ENCODE peak calls at places on chromosomes 11 and 22, in five cellular contexts. Q, T, H, A and P are unnamed samples.

GRCh38 chr22:27476729-27477128 is 324.8 kb downstream of the MN1 start:
- DNase-seq in H (peak; percentile 83), T (no peak), Q (no peak), A (no peak), P (peak; percentile 74)

GRCh38 chr11:90874281-90874680 is 651.4 kb upstream of the CHORDC1 start:
- DNase-seq in T (no peak), H (no peak), A (no peak), Q (no peak), P (no peak)

GRCh38 chr11:3041699-3042098 is 15.5 kb downstream of the CARS1 start:
- DNase-seq in T (no peak), A (no peak), H (no peak), Q (no peak), P (no peak)

GRCh38 chr11:1123970-1124369 is 33.8 kb upstream of the MUC5AC start:
- DNase-seq in A (no peak), T (no peak), Q (no peak), H (no peak), P (no peak)

GRCh38 chr11:63614136-63614664 is at the start of gene PLAAT3:
- DNase-seq in T (peak; percentile 75), A (no peak), Q (peak; percentile 83), H (no peak), P (peak; percentile 77)

GRCh38 chr11:117045196-117045595 is 53.0 kb downstream of the SIK3 start:
- DNase-seq in H (peak; percentile 66), A (peak; percentile 15), Q (peak; percentile 44), T (no peak), P (no peak)

GRCh38 chr11:64649304-64649703 is 58.3 kb downstream of the SLC22A12 start:
- DNase-seq in A (no peak), Q (peak; percentile 51), H (peak; percentile 25), T (no peak), P (no peak)

GRCh38 chr11:70605846-70606245 is 207.5 kb downstream of the CTTN start:
- DNase-seq in T (peak; percentile 8), H (no peak), Q (no peak), A (no peak), P (no peak)

GRCh38 chr11:17386331-17387084 is 2.0 kb downstream of the KCNJ11 start:
- DNase-seq in Q (peak; percentile 60), H (peak; percentile 42), A (no peak), T (peak; percentile 66), P (peak; percentile 29)

GRCh38 chr22:42270178-42270511 is 308 bp downstream of the TCF20 start:
- DNase-seq in T (peak; percentile 73), A (no peak), H (no peak), Q (no peak), P (no peak)

GRCh38 chr11:66345316-66345649 is 379 bp upstream of the BRMS1 start:
- DNase-seq in A (no peak), T (no peak), H (no peak), Q (no peak), P (no peak)

GRCh38 chr11:66347425-66348276 is at the start of gene B4GAT1:
- DNase-seq in Q (peak; percentile 88), T (peak; percentile 87), H (peak; percentile 92), A (peak; percentile 83), P (peak; percentile 94)

GRCh38 chr11:66346476-66347424 is 679 bp downstream of the B4GAT1 start:
- DNase-seq in T (peak; percentile 67), Q (no peak), H (no peak), A (no peak), P (no peak)

GRCh38 chr11:66343176-66343575 is 1.7 kb downstream of the BRMS1 start:
- DNase-seq in H (no peak), Q (no peak), T (no peak), A (no peak), P (no peak)

GRCh38 chr11:66344550-66345315 is at the start of gene BRMS1:
- DNase-seq in Q (peak; percentile 98), T (peak; percentile 97), H (peak; percentile 96), A (peak; percentile 87), P (peak; percentile 94)
- TF ChIP-seq CTCF in Q (no peak), T (peak; percentile 9), H (peak; percentile 12), A (peak; percentile 13), P (no peak)

DNA sequence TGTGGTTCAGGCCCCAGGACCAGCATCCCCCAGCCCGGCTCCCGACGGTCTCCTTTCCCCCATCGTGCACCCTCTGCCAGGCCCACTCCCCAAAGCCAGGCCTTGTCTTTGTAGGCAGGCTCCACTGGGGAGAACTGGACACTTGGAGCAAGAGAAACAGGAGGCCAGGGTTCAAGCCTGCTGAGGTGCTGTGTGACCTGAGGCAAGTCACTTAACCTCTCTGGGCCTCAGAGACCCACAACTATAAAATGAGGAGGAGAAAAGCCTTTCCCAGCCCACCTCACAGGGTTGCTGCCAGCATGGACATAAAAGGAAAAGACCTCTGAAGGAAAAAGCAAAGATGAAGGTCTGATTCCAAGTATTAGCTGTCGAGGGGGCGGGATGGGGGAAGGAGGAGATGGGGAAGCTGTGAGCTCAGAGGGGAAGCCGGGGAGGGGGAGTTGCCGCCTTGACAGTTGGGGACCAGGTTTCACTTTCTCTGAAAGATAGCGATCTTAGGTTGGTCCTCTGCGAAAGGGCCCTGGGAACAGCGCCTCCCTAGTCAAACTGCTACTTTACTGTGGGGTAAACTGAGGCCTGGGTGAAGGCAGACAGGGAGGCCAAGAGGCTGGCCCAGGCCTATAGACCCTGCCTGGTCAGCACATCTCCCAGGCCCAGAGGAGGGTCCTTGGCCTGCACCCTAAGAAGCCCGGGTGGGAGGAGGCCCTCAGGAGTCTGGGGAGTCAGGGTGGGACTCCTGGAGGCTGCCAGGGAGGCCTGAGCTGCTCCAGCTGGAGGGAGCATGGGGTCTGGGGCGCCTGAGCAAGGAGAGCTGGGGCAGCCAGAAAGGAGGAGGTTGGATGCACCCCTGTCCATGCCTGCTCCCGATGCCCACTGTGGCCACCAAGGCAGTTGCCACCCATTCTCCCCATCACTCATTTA is 991 bp upstream of the OSM start:
- DNase-seq in H (no peak), T (peak; percentile 23), A (no peak), Q (no peak), P (no peak)
- H3K4me3 ChIP-seq in H (no peak overlapping the region), T (no peak overlapping the region), A (no peak overlapping the region), Q (no peak overlapping the region), P (no peak overlapping the region)

GRCh38 chr11:96391698-96392307 is 2.0 kb downstream of the JRKL start:
- DNase-seq in A (no peak), T (no peak), H (peak; percentile 11), Q (no peak), P (no peak)
- TF ChIP-seq CTCF in A (no peak), T (no peak), H (peak; percentile 15), Q (no peak), P (no peak)

GRCh38 chr11:128291835-128292234 is 295.5 kb downstream of the ETS1 start:
- DNase-seq in Q (no peak), A (no peak), T (peak; percentile 65), H (no peak), P (no peak)

GRCh38 chr11:128291043-128291442 is 296.3 kb downstream of the ETS1 start:
- DNase-seq in H (no peak), A (no peak), T (peak; percentile 49), Q (no peak), P (no peak)

GRCh38 chr11:128288368-128288767 is 299.0 kb downstream of the ETS1 start:
- DNase-seq in Q (no peak), H (no peak), A (no peak), T (no peak), P (no peak)

GRCh38 chr11:128289048-128289447 is 298.3 kb downstream of the ETS1 start:
- DNase-seq in A (no peak), H (no peak), T (no peak), Q (no peak), P (no peak)

DNA sequence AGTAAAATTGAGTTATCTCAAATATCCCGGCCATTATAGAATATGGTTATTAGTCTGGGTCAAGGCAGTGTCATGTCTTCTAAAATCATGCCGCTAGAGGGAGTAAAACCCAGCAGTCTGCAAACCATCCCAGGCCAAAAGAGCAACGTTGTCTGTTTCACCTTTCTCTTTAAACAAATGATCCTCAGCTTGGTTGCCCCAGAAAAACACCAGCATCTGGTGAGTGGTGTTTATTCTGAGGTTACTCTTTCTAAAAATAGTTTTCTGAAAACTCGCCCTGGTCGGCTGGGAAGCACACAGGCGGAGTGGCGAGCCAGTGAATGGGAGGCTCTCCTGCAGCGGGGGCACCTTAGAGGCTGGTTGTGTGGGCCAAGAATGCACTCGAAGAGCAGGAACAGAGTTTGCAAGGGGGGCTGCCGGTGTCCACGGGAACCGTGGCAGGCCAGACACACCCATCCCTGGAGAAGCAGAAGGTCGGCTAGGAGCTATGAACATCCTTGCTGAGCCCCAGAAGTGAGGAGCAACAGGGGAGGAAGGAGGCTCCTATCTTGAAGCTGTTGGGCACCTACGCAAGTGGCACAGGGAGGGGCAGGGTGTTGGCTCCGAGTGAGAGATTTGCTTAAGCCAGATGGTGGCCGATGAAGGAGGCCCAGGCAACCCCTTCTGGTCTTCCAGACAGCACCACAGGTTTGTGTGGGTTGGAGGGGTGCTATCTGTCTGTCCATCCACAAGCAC is 297.1 kb downstream of the ETS1 start:
- DNase-seq in H (peak; percentile 88), Q (peak; percentile 87), A (peak; percentile 88), T (peak; percentile 80), P (peak; percentile 45)
- H3K4me3 ChIP-seq in H (no peak overlapping the region), Q (no peak overlapping the region), A (no peak overlapping the region), T (peak overlapping the region; percentile 10), P (no peak overlapping the region)

GRCh38 chr11:122355968-122356367 is 240.0 kb upstream of the BLID start:
- DNase-seq in Q (no peak), H (no peak), A (no peak), T (no peak), P (no peak)

GRCh38 chr11:122363306-122363705 is 247.3 kb upstream of the BLID start:
- DNase-seq in Q (no peak), H (no peak), T (no peak), A (no peak), P (no peak)

GRCh38 chr11:122365545-122366380 is 249.7 kb upstream of the BLID start:
- DNase-seq in H (peak; percentile 5), A (no peak), T (no peak), Q (no peak), P (no peak)

GRCh38 chr11:122362381-122362780 is 246.4 kb upstream of the BLID start:
- DNase-seq in H (no peak), T (no peak), A (no peak), Q (no peak), P (no peak)

GRCh38 chr11:122360875-122361274 is 244.9 kb upstream of the BLID start:
- DNase-seq in H (no peak), A (no peak), Q (no peak), T (no peak), P (no peak)
- TF ChIP-seq CTCF in H (peak; percentile 16), A (peak; percentile 6), Q (no peak), T (no peak), P (peak; percentile 39)

GRCh38 chr22:29798318-29798717 is 31.1 kb downstream of the UQCR10 start:
- DNase-seq in A (no peak), Q (peak; percentile 37), H (peak; percentile 42), T (no peak), P (no peak)
- H3K4me3 ChIP-seq in A (no peak overlapping the region), Q (no peak overlapping the region), H (no peak overlapping the region), T (no peak overlapping the region), P (peak overlapping the region; percentile 44)

DNA sequence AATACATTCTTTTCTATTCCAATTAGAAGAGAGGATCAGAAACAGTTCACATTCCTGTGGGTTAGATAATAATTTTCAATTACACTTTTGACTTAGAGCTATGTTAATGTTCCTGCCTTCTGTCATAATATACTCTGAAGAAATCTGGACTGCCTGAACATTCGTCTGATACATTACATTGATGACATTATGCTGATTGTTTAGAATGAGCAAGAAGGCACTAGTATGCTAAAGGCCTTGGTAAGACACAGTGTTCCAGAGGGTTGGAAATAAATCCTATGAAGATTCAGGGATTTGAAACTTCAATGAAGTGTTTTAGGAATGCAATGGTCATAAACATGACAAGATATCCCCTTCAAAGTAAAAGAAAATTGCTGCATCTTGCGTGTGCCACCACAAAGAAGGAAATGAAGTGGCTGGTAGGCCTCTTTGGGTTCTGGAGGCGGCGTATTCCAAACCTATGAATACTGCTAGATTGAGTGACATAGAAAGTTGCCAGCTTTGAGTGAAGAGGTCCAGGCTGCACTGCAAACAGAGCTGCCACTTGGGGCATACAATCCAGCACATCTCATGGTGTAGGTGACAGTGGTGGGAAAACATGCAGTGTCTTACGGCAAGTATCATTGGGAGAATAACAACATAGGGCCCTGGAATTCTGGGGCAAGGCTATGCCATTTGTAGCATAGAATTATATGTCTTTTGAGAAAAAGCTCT is 21.2 kb upstream of the PDE3B start:
- DNase-seq in Q (peak; percentile 31), H (no peak), A (no peak), T (no peak), P (no peak)
- TF ChIP-seq CTCF in Q (no peak), H (no peak), A (no peak), T (no peak), P (no peak)